ENCODE peak calls at places on chromosome 15, in seven cellular contexts. Y is brain microvascular endothelial cell; P is AG04450; T is cardiac muscle cell; S is cardiac fibroblast; J is CD4-positive, alpha-beta memory T cell; C is DND-41. N is an unnamed sample.

GRCh38 chr15:90001062-90001682 is at the start of gene ZNF710:
- DNase-seq in Y (peak), P (no peak), T (peak), S (peak), J (peak), C (peak), N (no peak)

GRCh38 chr15:72566973-72567372 is 87.5 kb upstream of the GOLGA6B start:
- DNase-seq in Y (no peak), P (no peak), T (peak), S (no peak), J (no peak), C (no peak), N (no peak)

GRCh38 chr15:48945386-48945785 is 18.3 kb downstream of the SHC4 start:
- DNase-seq in Y (no peak), P (no peak), T (peak), S (peak), J (no peak), C (no peak), N (no peak)

GRCh38 chr15:90593469-90594158 is 63.9 kb downstream of the CRTC3 start:
- DNase-seq in Y (no peak), P (no peak), T (no peak), S (no peak), J (no peak), C (no peak), N (no peak)

GRCh38 chr15:55434989-55435825 is 26.9 kb downstream of the PIERCE2 start:
- DNase-seq in Y (peak), P (peak), T (peak), S (peak), J (peak), C (no peak), N (no peak)

GRCh38 chr15:73856458-73857192 is 16.7 kb upstream of the TBC1D21 start:
- DNase-seq in Y (no peak), P (no peak), T (no peak), S (no peak), J (no peak), C (peak), N (no peak)

GRCh38 chr15:40763801-40764765 is at the start of gene GCHFR:
- DNase-seq in Y (peak), P (no peak), T (peak), S (peak), J (peak), C (no peak), N (no peak)

GRCh38 chr15:22979699-22980188 is 424 bp downstream of the CYFIP1 start:
- DNase-seq in Y (no peak), P (no peak), T (peak), S (peak), J (peak), C (no peak), N (no peak)

GRCh38 chr15:58522865-58523264 is 91.1 kb downstream of the LIPC start:
- DNase-seq in Y (no peak), P (no peak), T (no peak), S (no peak), J (no peak), C (no peak), N (no peak)

GRCh38 chr15:49817100-49817499 is 196.3 kb downstream of the DTWD1 start:
- DNase-seq in Y (no peak), P (no peak), T (no peak), S (no peak), J (no peak), C (no peak), N (no peak)

GRCh38 chr15:78437107-78437761 is 782 bp upstream of the IREB2 start:
- DNase-seq in Y (no peak), P (no peak), T (no peak), S (no peak), J (no peak), C (no peak), N (no peak)

GRCh38 chr15:68313501-68314390 is 36.2 kb downstream of the FEM1B start:
- DNase-seq in Y (no peak), P (no peak), T (no peak), S (no peak), J (no peak), C (no peak), N (no peak)

GRCh38 chr15:58746174-58746573 is 3.3 kb downstream of the ADAM10 start:
- DNase-seq in Y (no peak), P (no peak), T (no peak), S (no peak), J (no peak), C (no peak), N (no peak)

GRCh38 chr15:88604972-88605506 is 16.1 kb upstream of the AEN start:
- DNase-seq in Y (no peak), P (no peak), T (no peak), S (no peak), J (no peak), C (no peak), N (no peak)

GRCh38 chr15:77749236-77749997 is 116.7 kb upstream of the LINGO1 start:
- DNase-seq in Y (no peak), P (no peak), T (no peak), S (no peak), J (no peak), C (no peak), N (no peak)

GRCh38 chr15:60093273-60094067 is 89.4 kb downstream of the FOXB1 start:
- DNase-seq in Y (no peak), P (no peak), T (no peak), S (peak), J (no peak), C (no peak), N (no peak)

GRCh38 chr15:64703632-64703959 is 71.8 kb downstream of the RBPMS2 start:
- DNase-seq in Y (no peak), P (no peak), T (no peak), S (no peak), J (no peak), C (no peak), N (no peak)
- H3K4me3 ChIP-seq in Y (peak), P (peak), T (peak), S (peak), J (peak), C (peak), N (peak)

GRCh38 chr15:57220220-57220619 is 156.1 kb upstream of the CGNL1 start:
- DNase-seq in Y (peak), P (peak), T (peak), S (peak), J (no peak), C (no peak), N (no peak)

GRCh38 chr15:57215371-57215770 is 160.9 kb upstream of the CGNL1 start:
- DNase-seq in Y (no peak), P (no peak), T (no peak), S (no peak), J (no peak), C (no peak), N (no peak)

GRCh38 chr15:57218826-57219576 is 157.3 kb upstream of the CGNL1 start:
- DNase-seq in Y (peak), P (peak), T (peak), S (peak), J (no peak), C (no peak), N (no peak)

GRCh38 chr15:57216288-57216687 is 160.0 kb upstream of the CGNL1 start:
- DNase-seq in Y (peak), P (peak), T (peak), S (peak), J (no peak), C (no peak), N (no peak)

DNA sequence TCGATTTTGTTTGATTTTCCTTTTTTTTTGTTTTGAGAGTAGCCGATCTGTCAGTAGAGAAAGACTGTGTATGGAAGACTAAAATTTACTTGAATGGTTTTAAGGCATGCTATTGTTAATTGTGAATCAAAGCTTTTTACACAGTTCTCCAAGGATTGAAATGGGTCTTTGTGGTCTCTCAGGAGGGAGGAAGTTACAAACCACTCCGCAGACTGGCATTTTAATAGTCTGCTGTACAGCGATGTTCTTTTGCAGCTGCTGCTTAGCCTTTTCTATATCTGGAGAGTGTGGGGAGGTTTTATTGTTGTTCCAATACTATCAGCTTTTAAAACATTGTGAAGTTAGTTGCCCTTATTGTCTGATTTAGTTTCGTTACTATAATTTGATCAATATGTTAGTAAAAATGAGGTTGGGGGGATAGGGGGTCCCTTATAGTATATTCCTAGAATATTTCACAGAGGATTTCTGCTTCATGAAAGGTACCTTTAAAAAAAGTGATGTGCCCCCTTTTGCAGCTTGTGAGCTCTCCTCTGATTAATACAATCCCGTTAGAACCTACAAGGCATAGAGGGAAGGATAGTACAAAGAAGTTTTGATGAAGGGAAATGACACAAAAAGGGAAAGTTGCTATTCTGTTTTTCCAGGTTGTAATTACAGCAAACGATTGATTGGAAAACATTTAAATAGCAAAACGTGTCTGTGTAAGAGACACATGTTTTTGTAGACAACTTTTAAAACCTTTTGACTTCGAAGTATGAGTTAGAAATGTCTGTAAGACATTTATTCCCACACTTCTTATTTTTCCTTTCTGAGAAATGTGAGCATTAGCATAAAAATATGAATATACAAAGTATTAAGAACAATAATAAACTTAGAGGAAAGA is 158.3 kb upstream of the CGNL1 start:
- DNase-seq in Y (no peak), P (no peak), T (peak), S (no peak), J (no peak), C (peak), N (no peak)
- H3K4me3 ChIP-seq in Y (no peak), P (peak), T (no peak), S (no peak), J (no peak), C (no peak), N (no peak)

DNA sequence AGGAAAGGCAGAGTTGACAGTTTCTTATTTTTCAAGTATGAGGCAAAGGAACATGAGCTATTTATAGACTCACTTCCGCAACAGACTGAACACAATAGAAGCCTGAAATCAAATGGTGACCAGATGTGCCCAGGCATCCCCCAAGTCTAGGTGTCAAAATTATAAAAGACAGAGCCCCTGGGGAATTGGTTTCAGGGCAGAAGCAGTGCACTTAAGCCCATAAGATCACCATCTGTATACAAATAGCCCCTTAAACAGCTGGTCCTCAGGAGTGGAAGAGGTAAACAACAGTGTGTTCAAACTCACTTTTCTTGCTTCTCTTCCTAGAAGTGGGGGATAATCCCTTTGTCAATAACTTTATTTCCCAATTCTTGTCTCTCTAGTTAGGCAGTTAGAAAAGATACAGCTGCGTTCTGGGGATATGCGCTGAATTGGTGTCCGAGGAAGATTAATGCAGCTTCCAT is 29.9 kb downstream of the STARD9 start:
- DNase-seq in Y (no peak), P (no peak), T (peak), S (peak), J (no peak), C (no peak), N (peak)
- H3K4me3 ChIP-seq in Y (no peak), P (no peak), T (no peak), S (no peak), J (no peak), C (no peak), N (no peak)

DNA sequence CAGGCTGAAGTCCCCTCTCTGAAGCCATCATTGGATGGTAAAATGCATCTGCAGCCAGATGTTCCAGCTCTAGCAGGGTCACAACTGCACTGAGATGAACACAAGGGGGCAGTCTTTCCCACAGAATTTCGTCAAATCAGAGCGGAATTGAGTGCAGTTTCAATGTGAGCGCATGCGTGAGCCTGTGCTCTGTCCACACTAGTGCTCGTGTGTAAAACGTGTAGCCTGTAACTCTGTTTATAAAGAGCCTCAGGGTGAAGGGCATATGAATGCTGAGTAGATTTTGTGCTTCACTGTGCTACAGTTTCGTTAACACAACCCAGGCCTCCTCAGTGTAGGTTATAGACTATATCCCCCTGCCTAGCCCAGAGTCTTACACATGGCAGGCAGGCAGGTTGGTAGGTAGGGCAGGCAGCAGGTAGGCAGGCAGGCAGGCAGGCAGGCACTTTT is 92.7 kb upstream of the GOLGA6L4 start:
- DNase-seq in Y (peak), P (peak), T (peak), S (peak), J (peak), C (peak), N (peak)
- H3K4me3 ChIP-seq in Y (no peak), P (no peak), T (no peak), S (no peak), J (no peak), C (no peak), N (no peak)

DNA sequence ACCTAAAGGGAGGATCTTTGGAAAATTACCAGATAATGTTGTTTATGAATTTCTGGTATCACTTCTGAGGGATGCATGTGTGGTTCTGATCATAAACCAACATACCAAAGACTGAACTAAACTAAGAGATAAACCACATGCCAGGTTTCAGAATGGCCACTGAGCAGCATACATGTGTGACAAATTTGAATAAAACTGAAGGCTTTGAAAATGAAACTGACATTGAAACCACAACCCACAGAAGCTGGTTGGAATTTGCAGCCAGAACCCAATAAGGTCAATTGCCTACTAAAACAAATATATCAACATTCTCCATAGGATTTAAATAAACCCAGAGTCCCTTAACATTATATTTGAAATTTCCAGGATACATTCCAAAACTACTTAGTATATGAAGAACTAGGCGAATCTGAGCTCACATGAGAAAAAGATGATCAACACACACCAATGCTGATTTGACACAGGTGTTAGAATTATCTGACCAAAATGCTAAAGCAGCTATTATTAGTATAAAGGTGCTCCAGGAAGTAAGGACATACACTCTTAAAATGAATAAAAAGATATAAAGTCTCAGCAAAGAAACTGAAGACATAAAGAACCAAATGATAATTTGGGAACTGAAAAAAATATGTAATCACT is 125.0 kb downstream of the ZNF280D start:
- DNase-seq in Y (peak), P (no peak), T (no peak), S (no peak), J (no peak), C (peak), N (no peak)
- H3K4me3 ChIP-seq in Y (no peak), P (no peak), T (no peak), S (no peak), J (no peak), C (no peak), N (no peak)

DNA sequence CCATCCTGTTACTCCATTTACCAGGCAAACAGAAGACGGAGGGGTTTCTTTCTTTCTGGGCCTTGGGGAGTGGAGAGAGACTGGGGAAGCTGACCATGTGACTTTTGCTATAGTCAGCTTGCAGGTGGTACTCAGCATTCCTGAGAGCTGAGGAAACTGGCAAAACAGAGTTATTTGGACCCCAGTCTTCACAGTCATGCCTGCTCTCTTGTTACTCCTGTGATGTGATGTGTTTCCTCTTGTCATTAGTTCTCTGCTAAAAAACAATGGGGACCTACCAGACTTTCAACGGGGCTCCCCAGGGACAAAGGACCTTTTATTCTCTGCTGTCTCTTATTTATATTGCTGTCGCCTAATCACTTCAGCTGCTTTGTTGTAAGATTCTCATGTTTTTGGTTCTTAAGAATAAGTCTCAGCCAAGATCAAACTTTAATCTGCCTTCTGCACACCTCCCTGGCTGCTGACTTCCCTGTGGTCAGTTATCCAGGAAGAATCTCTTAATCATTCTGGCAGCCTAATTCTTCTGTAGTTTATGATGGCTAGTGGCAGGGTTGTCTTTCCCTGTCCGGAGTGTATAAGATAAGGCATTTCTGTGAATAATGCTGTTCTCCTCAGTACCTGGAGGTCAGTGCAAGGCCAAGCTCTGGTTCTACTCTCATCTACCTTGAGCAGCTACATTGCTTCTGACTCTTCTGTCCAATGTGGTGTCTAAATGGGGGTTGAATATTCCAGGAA is 8.8 kb downstream of the STARD9 start:
- DNase-seq in Y (no peak), P (no peak), T (no peak), S (no peak), J (no peak), C (no peak), N (no peak)
- H3K4me3 ChIP-seq in Y (no peak), P (no peak), T (no peak), S (no peak), J (no peak), C (no peak), N (no peak)

GRCh38 chr15:42728562-42728961 is 8.4 kb downstream of the CDAN1 start:
- DNase-seq in Y (no peak), P (no peak), T (no peak), S (no peak), J (no peak), C (no peak), N (no peak)

GRCh38 chr15:42729409-42729808 is 7.5 kb downstream of the CDAN1 start:
- DNase-seq in Y (no peak), P (no peak), T (no peak), S (no peak), J (no peak), C (no peak), N (no peak)

GRCh38 chr15:42726114-42726513 is 10.8 kb downstream of the CDAN1 start:
- DNase-seq in Y (no peak), P (no peak), T (no peak), S (no peak), J (no peak), C (no peak), N (no peak)

GRCh38 chr15:42728975-42729374 is 8.0 kb downstream of the CDAN1 start:
- DNase-seq in Y (no peak), P (no peak), T (no peak), S (no peak), J (no peak), C (no peak), N (no peak)

DNA sequence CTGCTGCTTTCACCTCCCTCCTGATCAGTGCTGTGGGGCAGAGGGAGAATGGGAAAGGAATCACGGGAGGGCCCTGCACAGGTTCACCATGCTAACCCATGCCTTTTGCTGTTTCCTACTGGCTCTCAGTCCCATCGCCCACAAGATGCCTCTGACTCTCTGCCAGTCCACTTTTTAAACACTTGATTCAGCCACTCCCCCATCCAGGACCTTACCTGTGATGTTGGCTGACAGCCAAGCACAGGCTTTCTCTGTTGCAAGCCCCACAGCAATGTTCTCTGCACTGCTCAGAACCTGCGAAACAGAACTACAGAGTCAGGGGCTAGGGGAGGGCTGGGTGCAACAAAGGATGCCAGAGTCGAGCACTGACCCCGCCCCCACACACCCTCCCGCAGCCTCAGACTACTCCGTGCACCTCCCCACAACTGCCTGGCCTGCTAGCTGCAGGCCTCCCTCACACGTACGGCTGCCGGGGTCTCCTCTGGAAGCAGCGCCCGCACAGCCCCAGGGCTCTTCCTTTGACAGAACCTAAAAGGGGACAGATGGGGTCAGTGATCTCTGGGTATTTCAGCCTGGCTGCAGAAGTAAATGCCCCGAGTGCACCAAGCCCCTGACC is 9.1 kb downstream of the CDAN1 start:
- DNase-seq in Y (no peak), P (no peak), T (no peak), S (no peak), J (no peak), C (no peak), N (no peak)
- H3K4me3 ChIP-seq in Y (no peak), P (no peak), T (no peak), S (no peak), J (no peak), C (no peak), N (no peak)

N was measured in BJ.